ENCODE peak calls at places on chromosomes 13 and 19, in five cellular contexts. Z is nucleus accumbens, B is NCI-H2081, O is HCT116, U is activated T-helper 1 cell treated with Interleukin-2 at 50 U/mL for 16 hours. N is an unnamed sample.

GRCh38 chr13:76019421-76020044 is 383.4 kb downstream of the LMO7 start:
- DNase-seq in Z (peak), B (no peak), O (peak), U (no peak), N (peak)

GRCh38 chr19:3057275-3057714 is 5.0 kb downstream of the TLE5 start:
- DNase-seq in Z (peak), B (peak), O (no peak), U (no peak), N (no peak)

GRCh38 chr19:18150776-18151624 is 2.0 kb upstream of the PIK3R2 start:
- DNase-seq in Z (no peak), B (no peak), O (no peak), U (no peak), N (no peak)

GRCh38 chr19:3671680-3672574 is 28.3 kb downstream of the PIP5K1C start:
- DNase-seq in Z (no peak), B (no peak), O (no peak), U (no peak), N (no peak)

GRCh38 chr13:71378992-71379905 is 487.8 kb downstream of the DACH1 start:
- DNase-seq in Z (no peak), B (no peak), O (no peak), U (no peak), N (no peak)

GRCh38 chr19:41746593-41747227 is 8.6 kb upstream of the CEACAM6 start:
- DNase-seq in Z (peak), B (peak), O (peak), U (no peak), N (peak)

GRCh38 chr13:114108141-114108761 is 24.2 kb downstream of the RASA3 start:
- DNase-seq in Z (no peak), B (no peak), O (no peak), U (no peak), N (no peak)

GRCh38 chr19:10001899-10002298 is 8.4 kb downstream of the COL5A3 start:
- DNase-seq in Z (no peak), B (no peak), O (no peak), U (no peak), N (no peak)

GRCh38 chr19:18093439-18094161 is 4.0 kb upstream of the MAST3 start:
- DNase-seq in Z (no peak), B (no peak), O (peak), U (no peak), N (peak)

GRCh38 chr13:26051231-26052135 is at the start of gene SHISA2:
- DNase-seq in Z (peak), B (peak), O (no peak), U (peak), N (no peak)

GRCh38 chr13:49098771-49099512 is 121.2 kb upstream of the MLNR start:
- DNase-seq in Z (no peak), B (no peak), O (peak), U (no peak), N (peak)

N was measured in OCI-LY7.